ENCODE peak calls at places on chromosome 18, in eight cellular contexts. B, G, J, M, I, L, H and Y are unnamed samples.

GRCh38 chr18:23977709-23978483 is 36.7 kb upstream of the TTC39C start:
- DNase-seq in B (no peak), G (peak; percentile 30), J (peak; percentile 45), M (no peak), I (no peak), L (no peak), H (peak; percentile 47), Y (no peak)

GRCh38 chr18:13147146-13147545 is 71.4 kb upstream of the LDLRAD4 start:
- DNase-seq in B (no peak), G (no peak), J (no peak), M (peak; percentile 74), I (no peak), L (no peak), H (no peak), Y (no peak)

GRCh38 chr18:79599503-79599931 is 80.1 kb upstream of the CTDP1 start:
- DNase-seq in B (no peak), G (no peak), J (no peak), M (peak; percentile 36), I (no peak), L (peak; percentile 4), H (no peak), Y (no peak)

GRCh38 chr18:50427896-50428295 is 53.0 kb downstream of the SKA1 start:
- DNase-seq in B (no peak), G (no peak), J (no peak), M (no peak), I (no peak), L (no peak), H (no peak), Y (no peak)

GRCh38 chr18:10128906-10129305 is 215.1 kb downstream of the VAPA start:
- DNase-seq in B (peak; percentile 72), G (no peak), J (no peak), M (no peak), I (no peak), L (no peak), H (no peak), Y (no peak)

GRCh38 chr18:13288509-13289138 is 70.1 kb downstream of the LDLRAD4 start:
- DNase-seq in B (no peak), G (no peak), J (no peak), M (no peak), I (no peak), L (no peak), H (no peak), Y (no peak)

GRCh38 chr18:9139400-9140039 is 2.9 kb downstream of the ANKRD12 start:
- DNase-seq in B (no peak), G (no peak), J (no peak), M (no peak), I (no peak), L (no peak), H (peak; percentile 38), Y (no peak)

GRCh38 chr18:33673689-33674088 is 95.7 kb downstream of the ASXL3 start:
- DNase-seq in B (no peak), G (no peak), J (no peak), M (no peak), I (no peak), L (no peak), H (no peak), Y (no peak)

GRCh38 chr18:48852792-48853191 is 98.0 kb downstream of the SMAD7 start:
- DNase-seq in B (no peak), G (no peak), J (no peak), M (no peak), I (no peak), L (no peak), H (no peak), Y (no peak)

GRCh38 chr18:55477537-55478300 is 110.3 kb downstream of the TCF4 start:
- DNase-seq in B (peak; percentile 45), G (peak; percentile 63), J (peak; percentile 9), M (no peak), I (peak; percentile 19), L (no peak), H (peak; percentile 71), Y (peak; percentile 53)

GRCh38 chr18:37535968-37536367 is 29.6 kb downstream of the CELF4 start:
- DNase-seq in B (peak; percentile 3), G (no peak), J (no peak), M (no peak), I (no peak), L (no peak), H (no peak), Y (no peak)

GRCh38 chr18:45332911-45333310 is 282.4 kb upstream of the SLC14A2 start:
- DNase-seq in B (no peak), G (no peak), J (no peak), M (no peak), I (no peak), L (no peak), H (no peak), Y (no peak)

GRCh38 chr18:13272411-13272810 is 53.9 kb downstream of the LDLRAD4 start:
- DNase-seq in B (no peak), G (no peak), J (no peak), M (no peak), I (no peak), L (no peak), H (no peak), Y (no peak)

GRCh38 chr18:38940863-38941531 is 1375.4 kb upstream of the CELF4 start:
- DNase-seq in B (peak; percentile 95), G (no peak), J (peak; percentile 77), M (no peak), I (no peak), L (no peak), H (peak; percentile 81), Y (no peak)

GRCh38 chr18:60445341-60445740 is 72.8 kb upstream of the MC4R start:
- DNase-seq in B (peak; percentile 77), G (no peak), J (no peak), M (no peak), I (no peak), L (no peak), H (no peak), Y (no peak)

GRCh38 chr18:49051323-49051967 is 100.7 kb upstream of the SMAD7 start:
- DNase-seq in B (no peak), G (no peak), J (no peak), M (no peak), I (no peak), L (no peak), H (no peak), Y (no peak)

GRCh38 chr18:10681581-10682367 is 155.9 kb downstream of the NAPG start:
- DNase-seq in B (peak; percentile 92), G (no peak), J (no peak), M (no peak), I (no peak), L (no peak), H (no peak), Y (no peak)

GRCh38 chr18:26655614-26656400 is 107.5 kb upstream of the KCTD1 start:
- DNase-seq in B (peak; percentile 78), G (peak; percentile 74), J (no peak), M (peak; percentile 73), I (peak; percentile 48), L (peak; percentile 46), H (peak; percentile 6), Y (peak; percentile 62)

GRCh38 chr18:48920408-48921038 is 30.2 kb downstream of the SMAD7 start:
- DNase-seq in B (no peak), G (peak; percentile 56), J (no peak), M (no peak), I (no peak), L (no peak), H (no peak), Y (no peak)

GRCh38 chr18:35436076-35436649 is 59.0 kb upstream of the ZNF396 start:
- DNase-seq in B (no peak), G (no peak), J (no peak), M (no peak), I (no peak), L (no peak), H (no peak), Y (no peak)

GRCh38 chr18:681985-682384 is 24.5 kb downstream of the TYMS start:
- DNase-seq in B (peak; percentile 59), G (no peak), J (peak; percentile 56), M (no peak), I (no peak), L (no peak), H (peak; percentile 88), Y (no peak)

GRCh38 chr18:23971656-23972230 is 42.8 kb upstream of the TTC39C start:
- DNase-seq in B (peak; percentile 65), G (no peak), J (no peak), M (no peak), I (no peak), L (no peak), H (no peak), Y (no peak)

GRCh38 chr18:10524507-10525425 is 1.1 kb upstream of the NAPG start:
- DNase-seq in B (peak; percentile 17), G (peak; percentile 51), J (no peak), M (no peak), I (no peak), L (no peak), H (no peak), Y (no peak)

GRCh38 chr18:2411381-2411977 is 159.8 kb downstream of the METTL4 start:
- DNase-seq in B (peak; percentile 30), G (no peak), J (no peak), M (no peak), I (no peak), L (no peak), H (no peak), Y (no peak)
- H3K27ac ChIP-seq in B (no peak overlapping the region), G (no peak overlapping the region), J (no peak overlapping the region), M (no peak overlapping the region), I (no peak overlapping the region), L (no peak overlapping the region), H (no peak overlapping the region), Y (no peak overlapping the region)

DNA sequence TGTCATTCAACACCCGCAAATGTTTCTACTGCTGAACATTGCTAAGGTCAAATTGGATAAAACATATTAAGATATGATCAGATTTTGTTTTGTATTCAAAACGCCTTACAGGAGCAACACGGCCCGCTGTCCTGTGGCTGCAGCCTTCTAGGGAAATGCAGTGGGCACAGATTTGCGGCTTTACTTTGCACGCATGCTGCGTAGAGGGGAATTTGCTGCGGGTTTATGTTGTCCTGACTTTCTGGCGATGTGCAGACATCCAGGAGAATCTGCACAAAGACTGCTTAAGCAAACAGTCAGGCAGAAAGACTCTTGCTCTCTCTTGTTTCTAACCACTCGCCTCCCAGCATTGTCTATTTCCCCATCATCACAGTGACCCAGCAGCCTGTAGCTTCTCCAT is 88.3 kb downstream of the LRRC30 start:
- DNase-seq in B (no peak), G (no peak), J (no peak), M (no peak), I (no peak), L (no peak), H (no peak), Y (no peak)
- H3K4me1 ChIP-seq in B (no peaks in the 10 kb centered on the region), G (no peaks in the 10 kb centered on the region), J (no peaks in the 10 kb centered on the region), M (peaks cover 4% of the 10 kb centered on the region), I (no peaks in the 10 kb centered on the region), L (no peaks in the 10 kb centered on the region), H (no peaks in the 10 kb centered on the region), Y (no peaks in the 10 kb centered on the region)

DNA sequence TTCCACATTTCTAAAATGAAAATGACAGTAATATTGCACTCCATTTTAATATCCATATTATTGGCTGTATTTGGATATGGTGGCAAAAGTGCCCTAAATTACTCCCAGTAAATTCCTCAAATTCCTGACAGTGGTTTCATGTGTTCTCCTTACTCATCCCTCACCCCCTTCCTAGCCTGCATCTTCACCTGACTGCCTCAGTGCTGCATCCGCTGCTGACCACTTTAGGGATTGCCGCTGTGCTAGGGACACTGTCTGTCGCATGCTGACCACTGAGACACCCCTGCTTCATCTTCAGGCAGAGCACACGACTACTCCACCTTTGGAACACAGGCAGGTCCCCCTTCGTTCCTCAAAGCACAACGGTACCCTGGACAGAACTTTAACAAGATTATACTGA is 32.6 kb downstream of the DSEL start:
- DNase-seq in B (no peak), G (no peak), J (no peak), M (no peak), I (no peak), L (no peak), H (no peak), Y (no peak)
- H3K27me3 ChIP-seq in B (no peaks in the 10 kb centered on the region), G (no peaks in the 10 kb centered on the region), J (no peaks in the 10 kb centered on the region), M (no peaks in the 10 kb centered on the region), I (no peaks in the 10 kb centered on the region), L (no peaks in the 10 kb centered on the region), H (no peaks in the 10 kb centered on the region), Y (no peaks in the 10 kb centered on the region)

GRCh38 chr18:63951302-63951705 is 2.2 kb downstream of the HMSD start:
- DNase-seq in B (no peak), G (no peak), J (no peak), M (no peak), I (no peak), L (no peak), H (no peak), Y (no peak)
- H3K27ac ChIP-seq in B (no peak overlapping the region), G (no peak overlapping the region), J (no peak overlapping the region), M (no peak overlapping the region), I (no peak overlapping the region), L (no peak overlapping the region), H (no peak overlapping the region), Y (no peak overlapping the region)